ENCODE peak calls at places on chromosomes 13 and 19, in seven cellular contexts. One of them, this sample, is unnamed.

GRCh38 chr13:110850840-110851239 is 64.0 kb downstream of the ANKRD10 start:
- DNase-seq in ovary: no peak
- DNase-seq in activated T-cell treated with anti-CD3 and anti-CD28 coated beads, Interleukin-2, amount 50 U/mL, for 72 hours: no peak
- DNase-seq in stimulated activated naive CD8-positive, alpha-beta T cell treated with anti-CD3 and anti-CD28 coated beads, Interleukin-15, Interleukin-2, amounts not matched to agents 100 U/mL and 50 U/mL, for 24 hours: no peak
- DNase-seq in stimulated activated CD4-positive, alpha-beta T cell treated with anti-CD3 and anti-CD28 coated beads, Interleukin-1b, Interleukin-23, amount 100 ng/mL, for 1 hour: no peak
- DNase-seq in anterior cingulate cortex: no peak
- DNase-seq in DMS 273 treated with DMSO at 0.1 percent for 48 hours: no peak
- DNase-seq in this sample: no peak

GRCh38 chr19:10271543-10272086 is 695 bp downstream of the ICAM1 start:
- DNase-seq in stimulated activated naive CD8-positive, alpha-beta T cell treated with anti-CD3 and anti-CD28 coated beads, Interleukin-15, Interleukin-2, amounts not matched to agents 100 U/mL and 50 U/mL, for 24 hours: peak; percentile 57
- DNase-seq in ovary: peak; percentile 37
- DNase-seq in stimulated activated CD4-positive, alpha-beta T cell treated with anti-CD3 and anti-CD28 coated beads, Interleukin-1b, Interleukin-23, amount 100 ng/mL, for 1 hour: no peak
- DNase-seq in DMS 273 treated with DMSO at 0.1 percent for 48 hours: no peak
- DNase-seq in activated T-cell treated with anti-CD3 and anti-CD28 coated beads, Interleukin-2, amount 50 U/mL, for 72 hours: peak; percentile 44
- DNase-seq in anterior cingulate cortex: no peak
- DNase-seq in this sample: no peak

GRCh38 chr19:42555317-42555716 is 27.0 kb upstream of the CEACAM1 start:
- DNase-seq in ovary: no peak
- DNase-seq in activated T-cell treated with anti-CD3 and anti-CD28 coated beads, Interleukin-2, amount 50 U/mL, for 72 hours: no peak
- DNase-seq in stimulated activated naive CD8-positive, alpha-beta T cell treated with anti-CD3 and anti-CD28 coated beads, Interleukin-15, Interleukin-2, amounts not matched to agents 100 U/mL and 50 U/mL, for 24 hours: no peak
- DNase-seq in DMS 273 treated with DMSO at 0.1 percent for 48 hours: no peak
- DNase-seq in anterior cingulate cortex: no peak
- DNase-seq in stimulated activated CD4-positive, alpha-beta T cell treated with anti-CD3 and anti-CD28 coated beads, Interleukin-1b, Interleukin-23, amount 100 ng/mL, for 1 hour: no peak
- DNase-seq in this sample: no peak

GRCh38 chr19:45100797-45101196 is 7.8 kb downstream of the PPP1R37 start:
- DNase-seq in DMS 273 treated with DMSO at 0.1 percent for 48 hours: no peak
- DNase-seq in activated T-cell treated with anti-CD3 and anti-CD28 coated beads, Interleukin-2, amount 50 U/mL, for 72 hours: no peak
- DNase-seq in ovary: no peak
- DNase-seq in stimulated activated naive CD8-positive, alpha-beta T cell treated with anti-CD3 and anti-CD28 coated beads, Interleukin-15, Interleukin-2, amounts not matched to agents 100 U/mL and 50 U/mL, for 24 hours: no peak
- DNase-seq in anterior cingulate cortex: no peak
- DNase-seq in stimulated activated CD4-positive, alpha-beta T cell treated with anti-CD3 and anti-CD28 coated beads, Interleukin-1b, Interleukin-23, amount 100 ng/mL, for 1 hour: no peak
- DNase-seq in this sample: no peak

GRCh38 chr19:29255006-29255405 is 42.1 kb upstream of the UQCRFS1 start:
- DNase-seq in DMS 273 treated with DMSO at 0.1 percent for 48 hours: no peak
- DNase-seq in stimulated activated CD4-positive, alpha-beta T cell treated with anti-CD3 and anti-CD28 coated beads, Interleukin-1b, Interleukin-23, amount 100 ng/mL, for 1 hour: no peak
- DNase-seq in anterior cingulate cortex: no peak
- DNase-seq in ovary: no peak
- DNase-seq in stimulated activated naive CD8-positive, alpha-beta T cell treated with anti-CD3 and anti-CD28 coated beads, Interleukin-15, Interleukin-2, amounts not matched to agents 100 U/mL and 50 U/mL, for 24 hours: no peak
- DNase-seq in activated T-cell treated with anti-CD3 and anti-CD28 coated beads, Interleukin-2, amount 50 U/mL, for 72 hours: no peak
- DNase-seq in this sample: no peak

GRCh38 chr19:48617146-48617937 is 1.6 kb downstream of the RPL18 start:
- DNase-seq in anterior cingulate cortex: no peak
- DNase-seq in stimulated activated naive CD8-positive, alpha-beta T cell treated with anti-CD3 and anti-CD28 coated beads, Interleukin-15, Interleukin-2, amounts not matched to agents 100 U/mL and 50 U/mL, for 24 hours: no peak
- DNase-seq in ovary: no peak
- DNase-seq in DMS 273 treated with DMSO at 0.1 percent for 48 hours: no peak
- DNase-seq in stimulated activated CD4-positive, alpha-beta T cell treated with anti-CD3 and anti-CD28 coated beads, Interleukin-1b, Interleukin-23, amount 100 ng/mL, for 1 hour: no peak
- DNase-seq in activated T-cell treated with anti-CD3 and anti-CD28 coated beads, Interleukin-2, amount 50 U/mL, for 72 hours: no peak
- DNase-seq in this sample: no peak

GRCh38 chr19:31071157-31071855 is 277.9 kb downstream of the TSHZ3 start:
- DNase-seq in stimulated activated naive CD8-positive, alpha-beta T cell treated with anti-CD3 and anti-CD28 coated beads, Interleukin-15, Interleukin-2, amounts not matched to agents 100 U/mL and 50 U/mL, for 24 hours: no peak
- DNase-seq in anterior cingulate cortex: no peak
- DNase-seq in DMS 273 treated with DMSO at 0.1 percent for 48 hours: no peak
- DNase-seq in activated T-cell treated with anti-CD3 and anti-CD28 coated beads, Interleukin-2, amount 50 U/mL, for 72 hours: no peak
- DNase-seq in stimulated activated CD4-positive, alpha-beta T cell treated with anti-CD3 and anti-CD28 coated beads, Interleukin-1b, Interleukin-23, amount 100 ng/mL, for 1 hour: no peak
- DNase-seq in ovary: no peak
- DNase-seq in this sample: no peak

GRCh38 chr19:1779604-1779973 is 26.3 kb downstream of the ONECUT3 start:
- DNase-seq in stimulated activated CD4-positive, alpha-beta T cell treated with anti-CD3 and anti-CD28 coated beads, Interleukin-1b, Interleukin-23, amount 100 ng/mL, for 1 hour: no peak
- DNase-seq in anterior cingulate cortex: no peak
- DNase-seq in DMS 273 treated with DMSO at 0.1 percent for 48 hours: no peak
- DNase-seq in ovary: no peak
- DNase-seq in activated T-cell treated with anti-CD3 and anti-CD28 coated beads, Interleukin-2, amount 50 U/mL, for 72 hours: no peak
- DNase-seq in stimulated activated naive CD8-positive, alpha-beta T cell treated with anti-CD3 and anti-CD28 coated beads, Interleukin-15, Interleukin-2, amounts not matched to agents 100 U/mL and 50 U/mL, for 24 hours: no peak
- DNase-seq in this sample: no peak

GRCh38 chr19:18558202-18558555 is 509 bp downstream of the KXD1 start:
- DNase-seq in anterior cingulate cortex: no peak
- DNase-seq in activated T-cell treated with anti-CD3 and anti-CD28 coated beads, Interleukin-2, amount 50 U/mL, for 72 hours: no peak
- DNase-seq in DMS 273 treated with DMSO at 0.1 percent for 48 hours: no peak
- DNase-seq in ovary: no peak
- DNase-seq in stimulated activated naive CD8-positive, alpha-beta T cell treated with anti-CD3 and anti-CD28 coated beads, Interleukin-15, Interleukin-2, amounts not matched to agents 100 U/mL and 50 U/mL, for 24 hours: no peak
- DNase-seq in stimulated activated CD4-positive, alpha-beta T cell treated with anti-CD3 and anti-CD28 coated beads, Interleukin-1b, Interleukin-23, amount 100 ng/mL, for 1 hour: no peak
- DNase-seq in this sample: no peak

This sample was measured in breast epithelium.